ENCODE peak calls at places on chromosomes 3 and 15, in nine cellular contexts. L is HepG2, N is IMR-90, S is uterus, D is heart left ventricle, Q is gastrocnemius medialis, P is HCT116, M is ovary, K is transverse colon. J is an unnamed sample. For H3K4me1, the result is how much of the 10 kb centered on the place peaks cover.

GRCh38 chr15:84598250-84598649 is 2.6 kb upstream of the ZSCAN2 start:
- DNase-seq in L (no peak), N (peak), S (peak), D (no peak), Q (no peak), P (no peak), M (no peak), K (no peak), J (no peak)

GRCh38 chr3:49998326-49998725 is 58.4 kb downstream of the RBM6 start:
- DNase-seq in L (no peak), N (peak), S (no peak), D (no peak), Q (no peak), P (no peak), M (no peak), K (no peak), J (peak)

GRCh38 chr3:69011331-69011730 is 2.2 kb downstream of the EOGT start:
- DNase-seq in L (no peak), N (peak), S (no peak), D (no peak), Q (no peak), P (no peak), M (no peak), K (no peak), J (no peak)

GRCh38 chr15:67501836-67502461 is 19.0 kb upstream of the C15orf61 start:
- DNase-seq in L (no peak), N (no peak), S (no peak), D (no peak), Q (no peak), P (no peak), M (no peak), K (no peak), J (no peak)

GRCh38 chr15:31556494-31557150 is 230.0 kb downstream of the KLF13 start:
- DNase-seq in L (no peak), N (no peak), S (no peak), D (no peak), Q (no peak), P (no peak), M (no peak), K (no peak), J (no peak)

GRCh38 chr3:197404754-197405153 is 106.3 kb upstream of the DLG1 start:
- DNase-seq in L (no peak), N (no peak), S (no peak), D (no peak), Q (no peak), P (no peak), M (no peak), K (no peak), J (no peak)

GRCh38 chr3:99875925-99876781 is 58.5 kb downstream of the CMSS1 start:
- DNase-seq in L (peak), N (peak), S (peak), D (peak), Q (peak), P (no peak), M (peak), K (peak), J (peak)

GRCh38 chr3:187263270-187263669 is 28.3 kb downstream of the MASP1 start:
- DNase-seq in L (no peak), N (peak), S (no peak), D (no peak), Q (no peak), P (no peak), M (no peak), K (no peak), J (no peak)

GRCh38 chr3:75272708-75273107 is 391.4 kb upstream of the FRG2C start:
- DNase-seq in L (no peak), N (peak), S (no peak), D (no peak), Q (no peak), P (no peak), M (no peak), K (no peak), J (no peak)

GRCh38 chr15:98358971-98359370 is 289.4 kb upstream of the IGF1R start:
- DNase-seq in L (no peak), N (no peak), S (no peak), D (no peak), Q (no peak), P (no peak), M (no peak), K (no peak), J (no peak)

GRCh38 chr3:190175490-190175889 is 54.8 kb upstream of the P3H2 start:
- DNase-seq in L (no peak), N (peak), S (no peak), D (no peak), Q (no peak), P (no peak), M (no peak), K (no peak), J (no peak)

GRCh38 chr3:184332370-184333090 is 4.9 kb upstream of the FAM131A start:
- DNase-seq in L (no peak), N (peak), S (no peak), D (no peak), Q (no peak), P (no peak), M (no peak), K (no peak), J (no peak)

GRCh38 chr3:24687646-24688045 is 193.0 kb upstream of the THRB start:
- DNase-seq in L (no peak), N (no peak), S (no peak), D (no peak), Q (no peak), P (no peak), M (no peak), K (no peak), J (no peak)

GRCh38 chr15:51499379-51499976 is 123.1 kb downstream of the DMXL2 start:
- DNase-seq in L (peak), N (peak), S (no peak), D (no peak), Q (no peak), P (peak), M (no peak), K (no peak), J (no peak)

GRCh38 chr3:136162322-136162721 is 33.8 kb downstream of the MSL2 start:
- DNase-seq in L (no peak), N (no peak), S (no peak), D (no peak), Q (peak), P (no peak), M (no peak), K (no peak), J (no peak)

GRCh38 chr3:23175361-23176073 is 27.6 kb upstream of the UBE2E2 start:
- DNase-seq in L (no peak), N (no peak), S (no peak), D (no peak), Q (no peak), P (no peak), M (no peak), K (no peak), J (no peak)

GRCh38 chr3:28989646-28990089 is 291.2 kb upstream of the RBMS3 start:
- DNase-seq in L (no peak), N (peak), S (no peak), D (no peak), Q (no peak), P (no peak), M (no peak), K (no peak), J (no peak)

GRCh38 chr3:172383306-172383796 is 64.9 kb downstream of the GHSR start:
- DNase-seq in L (no peak), N (no peak), S (no peak), D (no peak), Q (no peak), P (no peak), M (no peak), K (no peak), J (no peak)

GRCh38 chr3:193132923-193133463 is 108.0 kb upstream of the PLAAT1 start:
- DNase-seq in L (no peak), N (no peak), S (no peak), D (no peak), Q (no peak), P (no peak), M (no peak), K (no peak), J (no peak)

GRCh38 chr15:74789171-74789627 is 7.3 kb downstream of the CSK start:
- DNase-seq in L (no peak), N (no peak), S (no peak), D (no peak), Q (no peak), P (no peak), M (no peak), K (peak), J (no peak)
- H3K4me1 ChIP-seq in L (under half), N (under half), S (under half), D (half or more), Q (half or more), P (under half), M (under half), K (half or more), J (under half)

GRCh38 chr3:15098503-15099363 is at the start of gene RBSN:
- DNase-seq in L (peak), N (peak), S (peak), D (peak), Q (peak), P (peak), M (peak), K (peak), J (peak)

GRCh38 chr3:15102256-15102655 is 3.3 kb upstream of the RBSN start:
- DNase-seq in L (no peak), N (no peak), S (peak), D (peak), Q (peak), P (no peak), M (no peak), K (peak), J (peak)

GRCh38 chr3:15097889-15098288 is 1.1 kb downstream of the RBSN start:
- DNase-seq in L (no peak), N (no peak), S (no peak), D (no peak), Q (no peak), P (no peak), M (no peak), K (no peak), J (no peak)

GRCh38 chr3:15102833-15103232 is 3.9 kb upstream of the RBSN start:
- DNase-seq in L (no peak), N (no peak), S (no peak), D (peak), Q (peak), P (no peak), M (no peak), K (no peak), J (peak)

DNA sequence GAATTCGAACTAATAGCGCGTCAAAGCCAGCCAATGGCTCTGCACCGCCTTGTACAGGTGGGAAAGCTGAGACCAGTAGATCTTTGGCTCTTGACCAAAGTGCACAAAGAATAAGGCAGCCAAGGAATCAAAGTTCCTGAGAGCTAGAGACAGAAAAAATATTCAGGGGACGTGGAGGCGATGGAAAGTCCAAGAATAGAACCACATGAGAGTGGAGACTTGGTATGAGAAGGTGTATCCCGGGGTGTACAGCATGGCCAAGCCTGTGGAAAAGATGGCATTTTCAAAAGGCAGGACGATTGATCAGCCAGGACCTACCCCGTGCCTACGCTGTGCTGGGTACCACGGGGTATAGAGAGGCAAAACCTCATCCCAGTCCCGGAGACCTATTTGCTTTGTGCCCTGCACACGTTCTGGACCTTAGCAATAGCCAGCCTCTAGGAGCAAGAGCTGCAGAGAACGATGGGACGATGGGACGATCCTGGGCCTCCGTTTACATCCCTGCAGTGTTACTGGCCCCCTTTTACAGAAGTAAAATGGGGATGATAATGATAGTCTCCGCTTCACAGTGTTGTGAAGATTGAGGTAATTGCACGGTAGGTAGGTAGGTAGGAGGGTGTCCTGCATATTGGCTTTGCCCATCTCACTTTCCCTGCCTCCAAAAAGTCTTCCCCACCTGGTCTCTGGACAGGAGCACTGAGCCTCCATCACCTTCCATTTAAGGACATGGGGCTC is 583 bp upstream of the RBSN start:
- DNase-seq in L (no peak), N (no peak), S (no peak), D (no peak), Q (no peak), P (no peak), M (no peak), K (peak), J (no peak)
- TF ChIP-seq POLR2A in L (no peak), N (no peak), S (no peak), D (no peak), Q (no peak), P (no peak), M (no peak), K (no peak), J (no peak)

DNA sequence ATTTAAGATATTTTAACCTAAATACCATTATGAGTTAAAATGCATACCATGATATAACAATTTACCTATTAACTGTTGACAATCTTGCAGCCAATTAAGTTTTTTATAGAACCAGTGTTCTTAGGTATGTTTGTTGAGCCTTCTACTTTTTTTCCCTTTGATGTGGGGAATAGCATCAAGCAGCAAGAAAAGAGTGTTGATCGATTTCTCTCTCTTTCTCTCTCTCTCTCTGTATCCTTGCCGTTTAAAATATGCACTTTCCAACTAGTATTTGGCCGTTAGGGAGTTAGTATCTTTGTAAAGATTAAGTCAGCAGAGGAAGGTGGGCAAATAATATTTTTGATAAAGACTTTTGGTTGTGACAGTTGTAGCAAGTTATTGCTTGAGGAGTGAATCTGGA is 5.9 kb downstream of the CHD2 start:
- DNase-seq in L (no peak), N (no peak), S (no peak), D (no peak), Q (no peak), P (no peak), M (no peak), K (no peak), J (peak)
- H3K4me3 ChIP-seq in L (peak), N (no peak), S (no peak), D (peak), Q (peak), P (peak), M (no peak), K (no peak), J (no peak)

GRCh38 chr15:89371145-89372044 is 36.8 kb upstream of the POLG start:
- DNase-seq in L (no peak), N (no peak), S (no peak), D (no peak), Q (no peak), P (no peak), M (no peak), K (no peak), J (no peak)
- H3K4me1 ChIP-seq in L (under half), N (under half), S (under half), D (under half), Q (under half), P (under half), M (under half), K (under half), J (under half)

GRCh38 chr15:89845305-89845893 is 30.7 kb upstream of the ANPEP start:
- DNase-seq in L (peak), N (peak), S (no peak), D (no peak), Q (no peak), P (peak), M (no peak), K (no peak), J (no peak)
- TF ChIP-seq POLR2A in L (no peak), N (no peak), S (no peak), D (no peak), Q (no peak), P (no peak), M (no peak), K (no peak), J (no peak)

GRCh38 chr3:27661813-27662212 is 60.3 kb downstream of the EOMES start:
- DNase-seq in L (no peak), N (no peak), S (no peak), D (no peak), Q (no peak), P (no peak), M (no peak), K (no peak), J (no peak)
- H3K4me3 ChIP-seq in L (no peak), N (no peak), S (no peak), D (no peak), Q (no peak), P (no peak), M (no peak), K (no peak), J (no peak)

DNA sequence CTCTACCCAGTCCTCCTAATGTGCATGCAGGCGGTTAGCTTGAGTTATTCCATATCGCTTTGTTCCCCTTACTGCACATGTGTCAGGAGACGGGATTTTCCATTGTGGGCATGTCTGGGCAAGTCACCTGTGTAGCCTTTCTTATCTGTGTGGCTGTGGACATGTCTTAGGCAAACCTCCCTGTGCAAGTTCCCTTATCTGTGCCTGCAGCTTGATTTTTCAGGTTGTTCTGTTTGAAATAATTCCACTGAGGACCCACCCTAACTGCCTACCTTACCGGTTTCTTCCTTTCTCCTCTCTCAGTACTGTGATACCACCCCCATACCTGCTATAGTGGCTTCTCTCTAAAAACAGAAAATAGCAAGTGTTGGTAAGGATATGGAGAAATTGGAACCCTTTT is 113.6 kb downstream of the NEO1 start:
- DNase-seq in L (peak), N (no peak), S (no peak), D (no peak), Q (no peak), P (no peak), M (no peak), K (no peak), J (no peak)
- H3K4me1 ChIP-seq in L (under half), N (under half), S (under half), D (under half), Q (under half), P (under half), M (under half), K (under half), J (under half)

J was measured in prostate gland.